ENCODE peak calls at places on chromosomes 7 and 10, in nine cellular contexts. X is IMR-90, W is fibroblast of pulmonary artery, S is left ventricle myocardium inferior, U is right cardiac atrium, Z is adrenal gland, C is lower lobe of right lung, J is astrocyte of the spinal cord, I is psoas muscle. O is an unnamed sample.

GRCh38 chr10:77970869-77971803 is 44.6 kb upstream of the DLG5 start:
- DNase-seq in X (peak; percentile 98), W (peak; percentile 93), S (peak; percentile 52), U (peak; percentile 74), Z (peak; percentile 85), C (no peak), J (peak; percentile 90), I (peak; percentile 75), O (peak; percentile 33)

GRCh38 chr7:70717553-70718248 is 414.2 kb upstream of the GALNT17 start:
- DNase-seq in X (no peak), W (no peak), S (no peak), U (no peak), Z (no peak), C (no peak), J (no peak), I (no peak), O (no peak)

GRCh38 chr7:151992375-151992774 is 33.1 kb upstream of the GALNT11 start:
- DNase-seq in X (no peak), W (peak; percentile 17), S (peak; percentile 50), U (peak; percentile 85), Z (peak; percentile 33), C (peak; percentile 71), J (no peak), I (peak; percentile 74), O (peak; percentile 84)

GRCh38 chr10:95201736-95202135 is 7.7 kb downstream of the ACSM6 start:
- DNase-seq in X (peak; percentile 59), W (peak; percentile 33), S (no peak), U (no peak), Z (no peak), C (no peak), J (no peak), I (no peak), O (no peak)

GRCh38 chr10:18822156-18822555 is 162.9 kb downstream of the ARL5B start:
- DNase-seq in X (peak; percentile 43), W (peak; percentile 15), S (no peak), U (no peak), Z (no peak), C (no peak), J (peak; percentile 17), I (no peak), O (no peak)

GRCh38 chr7:129739427-129739826 is 127.9 kb downstream of the NRF1 start:
- DNase-seq in X (peak; percentile 76), W (peak; percentile 68), S (no peak), U (no peak), Z (peak; percentile 87), C (no peak), J (peak; percentile 65), I (peak; percentile 69), O (no peak)

GRCh38 chr10:78960316-78960800 is 108.4 kb upstream of the ZMIZ1 start:
- DNase-seq in X (peak; percentile 90), W (peak; percentile 94), S (peak; percentile 50), U (peak; percentile 85), Z (peak; percentile 92), C (peak; percentile 70), J (peak; percentile 91), I (peak; percentile 78), O (no peak)

GRCh38 chr10:68231916-68232315 is at the start of gene ATOH7:
- DNase-seq in X (peak; percentile 7), W (no peak), S (no peak), U (no peak), Z (no peak), C (no peak), J (no peak), I (no peak), O (no peak)

GRCh38 chr7:12692035-12692434 is 4.6 kb downstream of the ARL4A start:
- DNase-seq in X (no peak), W (no peak), S (no peak), U (no peak), Z (no peak), C (no peak), J (no peak), I (no peak), O (no peak)

GRCh38 chr7:12687213-12688171 is at the start of gene ARL4A:
- DNase-seq in X (peak; percentile 98), W (peak; percentile 99), S (peak; percentile 99), U (peak; percentile 99), Z (peak; percentile 99), C (peak; percentile 99), J (peak; percentile 99), I (peak; percentile 98), O (peak; percentile 96)

GRCh38 chr7:12692479-12693259 is 5.2 kb downstream of the ARL4A start:
- DNase-seq in X (no peak), W (no peak), S (no peak), U (no peak), Z (no peak), C (no peak), J (no peak), I (no peak), O (no peak)

GRCh38 chr7:12686894-12687212 is 580 bp upstream of the ARL4A start:
- DNase-seq in X (no peak), W (no peak), S (no peak), U (no peak), Z (no peak), C (no peak), J (no peak), I (no peak), O (no peak)

DNA sequence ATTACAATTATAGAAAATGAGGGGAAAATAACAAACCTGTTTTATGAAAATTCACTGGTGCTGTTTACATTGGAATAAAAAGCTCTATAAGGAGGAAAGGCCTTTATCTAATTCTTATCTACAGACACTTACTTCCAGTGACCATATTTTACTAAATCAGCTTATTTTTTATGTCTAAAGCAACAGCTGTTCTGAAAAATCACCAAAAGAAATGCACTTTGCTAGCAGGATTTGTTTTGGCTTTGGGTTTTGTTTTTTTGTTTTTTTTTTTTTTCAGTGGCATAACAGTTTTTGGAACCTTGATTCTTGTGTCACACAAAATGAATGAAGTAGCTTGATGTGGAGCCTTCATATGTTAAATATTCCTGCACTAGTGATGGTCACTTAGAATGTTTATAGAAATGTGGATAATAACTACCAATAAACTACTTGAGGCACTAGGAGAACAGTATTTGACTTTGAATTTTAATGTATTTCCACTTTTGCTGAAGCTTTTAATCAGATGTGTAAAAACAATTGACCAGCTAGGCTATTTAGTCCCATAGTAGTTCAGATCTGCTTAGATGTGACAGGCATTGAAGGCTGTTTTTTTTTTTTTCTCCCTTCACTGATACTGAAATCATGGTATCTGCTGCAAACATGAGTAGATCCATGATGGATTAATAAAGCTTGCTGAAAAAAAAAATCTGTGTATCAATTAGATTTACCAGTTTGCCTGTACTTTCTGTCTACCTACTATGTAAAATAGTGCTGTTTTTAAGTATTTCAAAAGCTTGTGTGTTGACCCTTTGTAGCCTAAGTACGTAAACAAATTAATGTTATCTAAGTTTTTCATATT is 2.8 kb downstream of the ARL4A start:
- DNase-seq in X (no peak), W (no peak), S (no peak), U (no peak), Z (no peak), C (no peak), J (no peak), I (no peak), O (no peak)
- H3K4me3 ChIP-seq in X (no peak overlapping the region), W (peak overlapping the region; percentile 67), S (peak overlapping the region; percentile 89), U (peak overlapping the region; percentile 47), Z (no peak overlapping the region), C (peak overlapping the region; percentile 96), J (peak overlapping the region; percentile 38), I (peak overlapping the region; percentile 26), O (peak overlapping the region; percentile 96)

DNA sequence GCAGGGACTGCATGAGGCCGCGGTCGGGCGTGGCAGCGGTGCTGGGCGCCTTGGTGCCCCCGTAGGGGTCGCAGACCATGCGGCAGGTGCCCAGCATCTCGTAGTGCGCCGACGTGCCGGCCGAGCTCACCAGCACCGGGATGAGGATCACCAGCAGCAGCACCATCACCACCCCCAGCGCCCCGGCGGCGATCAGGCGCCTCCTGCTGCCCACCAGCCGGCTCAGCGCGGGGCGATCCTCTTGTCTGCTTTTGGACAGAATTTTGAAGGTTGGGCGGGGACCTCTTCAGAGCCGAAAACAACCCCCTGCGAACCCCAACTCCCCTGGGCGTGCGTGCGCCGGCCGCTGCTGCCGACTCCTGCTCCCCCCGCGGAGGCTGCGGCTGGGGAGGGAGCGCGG is 779 bp downstream of the C1QL3 start:
- DNase-seq in X (peak; percentile 12), W (peak; percentile 10), S (peak; percentile 18), U (peak; percentile 66), Z (no peak), C (no peak), J (no peak), I (peak; percentile 53), O (peak; percentile 75)
- H3K4me3 ChIP-seq in X (peak overlapping the region; percentile 31), W (peak overlapping the region; percentile 41), S (peak overlapping the region; percentile 70), U (peak overlapping the region; percentile 64), Z (no peak overlapping the region), C (peak overlapping the region; percentile 51), J (peak overlapping the region; percentile 13), I (peak overlapping the region; percentile 63), O (peak overlapping the region; percentile 37)

DNA sequence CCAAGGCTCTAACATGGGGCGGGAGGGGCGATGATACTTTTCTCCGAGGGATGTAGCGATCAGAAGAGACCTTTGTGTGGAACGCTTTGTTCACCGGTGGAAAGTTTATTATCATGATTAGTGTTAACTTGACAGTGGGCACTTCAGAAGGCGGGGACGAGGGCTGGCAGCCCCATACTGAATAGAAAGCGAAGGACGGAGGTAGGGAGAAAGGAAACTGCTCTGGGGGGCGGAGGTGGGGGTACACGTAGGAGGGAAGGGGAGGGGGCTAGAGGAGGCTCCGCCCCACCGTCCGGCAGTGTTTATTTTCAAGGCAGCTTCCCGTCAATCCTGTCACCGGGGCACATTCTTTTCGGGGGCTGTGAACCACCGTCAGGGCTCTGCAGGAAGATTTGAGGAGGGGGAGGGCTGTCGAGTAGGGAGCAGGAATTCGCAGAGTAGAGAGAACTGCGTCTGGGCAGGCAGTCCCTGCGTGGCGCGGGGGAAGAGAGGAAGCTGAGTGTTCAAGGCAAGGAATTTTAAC is 9.4 kb upstream of the NKX2-3 start:
- DNase-seq in X (no peak), W (no peak), S (no peak), U (no peak), Z (no peak), C (no peak), J (no peak), I (no peak), O (no peak)
- H3K4me3 ChIP-seq in X (no peak overlapping the region), W (no peak overlapping the region), S (peak overlapping the region; percentile 29), U (no peak overlapping the region), Z (no peak overlapping the region), C (no peak overlapping the region), J (no peak overlapping the region), I (no peak overlapping the region), O (peak overlapping the region; percentile 36)

GRCh38 chr10:33095867-33096479 is 137.9 kb upstream of the ITGB1 start:
- DNase-seq in X (no peak), W (no peak), S (no peak), U (no peak), Z (no peak), C (no peak), J (no peak), I (no peak), O (no peak)

GRCh38 chr10:33094263-33095051 is 136.4 kb upstream of the ITGB1 start:
- DNase-seq in X (no peak), W (no peak), S (peak; percentile 20), U (peak; percentile 64), Z (no peak), C (no peak), J (no peak), I (no peak), O (no peak)

GRCh38 chr10:33087922-33088321 is 129.9 kb upstream of the ITGB1 start:
- DNase-seq in X (no peak), W (no peak), S (no peak), U (no peak), Z (no peak), C (no peak), J (no peak), I (no peak), O (no peak)

GRCh38 chr10:33091186-33091585 is 133.2 kb upstream of the ITGB1 start:
- DNase-seq in X (no peak), W (no peak), S (no peak), U (no peak), Z (no peak), C (no peak), J (no peak), I (no peak), O (no peak)

GRCh38 chr10:33093362-33093761 is 135.3 kb upstream of the ITGB1 start:
- DNase-seq in X (no peak), W (no peak), S (no peak), U (no peak), Z (no peak), C (no peak), J (no peak), I (no peak), O (no peak)
- H3K4me3 ChIP-seq in X (no peak overlapping the region), W (no peak overlapping the region), S (no peak overlapping the region), U (no peak overlapping the region), Z (no peak overlapping the region), C (no peak overlapping the region), J (no peak overlapping the region), I (no peak overlapping the region), O (no peak overlapping the region)

O was measured in spleen.